ENCODE peak calls at places on chromosome 15, in five cellular contexts. H, U, E, Y and X are unnamed samples.

GRCh38 chr15:85620321-85621044 is 174.2 kb downstream of the KLHL25 start:
- DNase-seq in Y (no peak), H (no peak), U (no peak), E (no peak), X (no peak)

GRCh38 chr15:63752075-63752684 is 81.6 kb downstream of the HERC1 start:
- DNase-seq in U (peak; percentile 71), E (peak; percentile 83), Y (peak; percentile 60), H (no peak), X (peak; percentile 73)

GRCh38 chr15:71278989-71279756 is 163.9 kb downstream of the THSD4 start:
- DNase-seq in U (no peak), E (no peak), Y (no peak), H (peak; percentile 96), X (no peak)

GRCh38 chr15:69575387-69575786 is 122.8 kb downstream of the RPLP1 start:
- DNase-seq in H (no peak), Y (no peak), U (no peak), E (no peak), X (no peak)

GRCh38 chr15:63712828-63713520 is 115.8 kb downstream of the FBXL22 start:
- DNase-seq in Y (no peak), U (no peak), H (no peak), E (no peak), X (peak; percentile 64)

GRCh38 chr15:85312925-85313324 is 67.5 kb upstream of the AKAP13 start:
- DNase-seq in E (no peak), Y (no peak), U (peak; percentile 49), H (no peak), X (no peak)

GRCh38 chr15:70748281-70748747 is 15.0 kb downstream of the UACA start:
- DNase-seq in Y (no peak), U (no peak), E (no peak), H (no peak), X (no peak)

GRCh38 chr15:65057549-65057940 is 10.2 kb downstream of the RASL12 start:
- DNase-seq in Y (peak; percentile 16), E (no peak), H (no peak), U (no peak), X (no peak)

GRCh38 chr15:40908095-40908494 is 13.8 kb downstream of the VPS18 start:
- DNase-seq in E (no peak), Y (no peak), U (no peak), H (no peak), X (no peak)

GRCh38 chr15:75349851-75350588 is 3.2 kb downstream of the NEIL1 start:
- DNase-seq in Y (no peak), E (peak; percentile 69), H (no peak), U (no peak), X (peak; percentile 83)

GRCh38 chr15:82312611-82313349 is 36.5 kb downstream of the GOLGA6L10 start:
- DNase-seq in E (no peak), Y (no peak), U (no peak), H (no peak), X (no peak)

GRCh38 chr15:70757627-70758026 is 5.7 kb downstream of the UACA start:
- DNase-seq in H (no peak), Y (no peak), E (no peak), U (no peak), X (no peak)

GRCh38 chr15:81075272-81075671 is 58.8 kb upstream of the CFAP161 start:
- DNase-seq in Y (no peak), H (no peak), E (no peak), U (no peak), X (no peak)

GRCh38 chr15:90300988-90301715 is 35.7 kb downstream of the NGRN start:
- DNase-seq in U (peak; percentile 95), Y (peak; percentile 47), E (peak; percentile 88), H (no peak), X (peak; percentile 71)

GRCh38 chr15:65382921-65383320 is 5.1 kb upstream of the IGDCC3 start:
- DNase-seq in E (no peak), U (no peak), Y (no peak), H (no peak), X (no peak)

GRCh38 chr15:92375057-92375456 is 18.6 kb upstream of the ST8SIA2 start:
- DNase-seq in E (no peak), H (no peak), Y (no peak), U (no peak), X (no peak)

GRCh38 chr15:77496710-77497107 is 76.0 kb downstream of the HMG20A start:
- DNase-seq in U (peak; percentile 92), Y (peak; percentile 26), H (peak; percentile 48), E (peak; percentile 86), X (peak; percentile 65)

GRCh38 chr15:89971592-89971997 is 29.5 kb upstream of the ZNF710 start:
- DNase-seq in E (peak; percentile 92), H (no peak), Y (peak; percentile 70), U (peak; percentile 95), X (peak; percentile 78)

GRCh38 chr15:63082366-63082765 is 39.3 kb upstream of the LACTB start:
- DNase-seq in H (no peak), U (no peak), Y (no peak), E (no peak), X (no peak)

GRCh38 chr15:76310470-76311070 is 699 bp downstream of the ETFA start:
- DNase-seq in H (no peak), E (peak; percentile 81), Y (no peak), U (no peak), X (peak; percentile 23)

GRCh38 chr15:67174864-67175573 is 79.4 kb downstream of the AAGAB start:
- DNase-seq in Y (peak; percentile 94), U (no peak), E (no peak), H (peak; percentile 92), X (peak; percentile 27)

GRCh38 chr15:81085898-81086297 is 48.2 kb upstream of the CFAP161 start:
- DNase-seq in U (no peak), Y (no peak), E (no peak), H (no peak), X (no peak)

GRCh38 chr15:88913017-88913849 is at the start of gene MFGE8:
- DNase-seq in Y (no peak), U (peak; percentile 97), H (no peak), E (peak; percentile 47), X (peak; percentile 74)

GRCh38 chr15:89098281-89098680 is 10.0 kb downstream of the ABHD2 start:
- DNase-seq in U (no peak), H (no peak), Y (no peak), E (no peak), X (no peak)

GRCh38 chr15:48877630-48878595 is at the start of gene EID1:
- DNase-seq in H (peak; percentile 79), Y (peak; percentile 85), E (peak; percentile 98), U (peak; percentile 96), X (peak; percentile 97)
- H2AFZ ChIP-seq in H (peak within 1 kb of the TSS; percentile 97), Y (peak within 1 kb of the TSS; percentile 78), E (peak within 1 kb of the TSS; percentile 76), U (peak within 1 kb of the TSS; percentile 40), X (peak within 1 kb of the TSS; percentile 87)

GRCh38 chr15:48424076-48424475 is 92.8 kb downstream of the DUT start:
- DNase-seq in H (no peak), U (no peak), E (no peak), Y (no peak), X (no peak)

GRCh38 chr15:48422401-48422800 is 91.2 kb downstream of the DUT start:
- DNase-seq in Y (no peak), E (no peak), U (no peak), H (no peak), X (no peak)

GRCh38 chr15:48425051-48425450 is 93.8 kb downstream of the DUT start:
- DNase-seq in H (no peak), U (no peak), Y (no peak), E (no peak), X (no peak)

GRCh38 chr15:48421362-48421761 is 90.1 kb downstream of the DUT start:
- DNase-seq in Y (no peak), H (no peak), U (peak; percentile 23), E (no peak), X (no peak)

DNA sequence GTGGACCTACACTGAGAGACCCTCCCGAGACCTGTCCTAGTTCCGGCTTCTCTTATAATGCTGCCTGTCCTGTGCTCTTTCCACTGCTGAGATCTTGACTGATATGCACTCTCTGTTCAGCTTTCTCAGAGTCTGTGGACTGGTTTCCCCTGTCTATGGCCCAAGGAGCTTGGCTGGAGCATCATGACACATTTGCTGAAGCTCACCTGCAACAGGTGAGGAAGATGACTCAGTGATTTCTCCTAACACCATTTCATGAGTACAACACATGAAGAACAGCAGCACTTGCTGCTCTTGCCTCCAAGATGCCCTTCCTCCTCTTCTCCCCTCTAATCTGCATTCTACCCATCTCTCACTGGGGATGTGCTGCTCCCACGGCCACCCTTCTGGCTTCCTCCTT is 92.1 kb downstream of the DUT start:
- DNase-seq in U (no peak), E (no peak), Y (no peak), H (no peak), X (no peak)
- H3K9me2 ChIP-seq in U (peaks cover 3% of the 10 kb centered on the region), E (no peaks in the 10 kb centered on the region), Y (no peaks in the 10 kb centered on the region), H (no peaks in the 10 kb centered on the region), X (no peaks in the 10 kb centered on the region)

DNA sequence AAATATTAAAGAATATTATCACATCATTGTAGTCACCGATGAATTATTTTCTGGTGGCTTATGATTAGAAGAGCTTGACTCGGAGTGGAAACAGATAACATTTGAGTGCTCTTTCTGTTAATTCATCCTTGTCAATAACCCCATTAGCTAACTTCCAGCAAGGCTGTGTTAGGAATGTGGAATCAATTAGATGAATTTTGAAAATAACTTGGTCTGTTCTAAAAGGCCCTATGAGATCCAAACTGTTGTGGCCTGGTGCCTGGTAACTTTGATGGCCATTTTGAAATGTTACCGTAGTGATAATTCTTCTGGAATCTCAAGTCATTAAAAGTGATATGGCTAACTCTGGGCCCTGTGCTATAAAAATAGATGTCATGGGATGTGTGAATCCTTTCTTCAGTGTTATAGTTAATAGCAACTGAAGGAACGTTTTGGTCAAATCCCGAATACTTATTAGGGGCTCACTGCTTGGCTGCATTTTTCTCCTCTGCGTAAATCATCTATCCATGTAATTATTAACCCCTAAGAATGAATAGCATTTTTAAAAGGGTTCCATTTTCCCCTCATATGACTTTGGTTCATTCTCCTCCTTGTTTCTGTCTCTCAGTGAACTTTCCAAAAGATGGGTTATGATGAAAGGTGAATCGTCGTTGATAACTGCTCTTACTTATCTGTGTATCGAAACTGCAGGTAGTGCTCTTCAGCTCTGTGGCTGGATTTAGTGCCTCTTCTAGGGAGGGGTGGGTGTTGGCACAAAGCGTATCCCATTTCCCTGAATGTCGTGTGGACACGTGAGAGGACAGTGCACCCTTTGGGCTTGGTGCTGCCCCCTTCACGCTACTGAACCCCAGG is 82.7 kb downstream of the IGF1R start:
- DNase-seq in Y (no peak), U (no peak), H (no peak), E (no peak), X (no peak)
- H4K20me1 ChIP-seq in Y (no peaks in the 10 kb centered on the region), U (peaks cover 75% of the 10 kb centered on the region), H (no peaks in the 10 kb centered on the region), E (no peaks in the 10 kb centered on the region), X (peaks cover 14% of the 10 kb centered on the region)

GRCh38 chr15:99984491-99985243 is 251.4 kb upstream of the LYSMD4 start:
- DNase-seq in U (no peak), Y (no peak), E (no peak), H (no peak), X (no peak)

GRCh38 chr15:99981839-99982658 is 248.8 kb upstream of the LYSMD4 start:
- DNase-seq in H (no peak), Y (no peak), U (peak; percentile 36), E (no peak), X (no peak)

GRCh38 chr15:99982662-99983061 is 249.4 kb upstream of the LYSMD4 start:
- DNase-seq in H (no peak), U (no peak), Y (no peak), E (no peak), X (no peak)

GRCh38 chr15:99983171-99983891 is 250.1 kb upstream of the LYSMD4 start:
- DNase-seq in Y (no peak), H (no peak), U (peak; percentile 84), E (no peak), X (no peak)

DNA sequence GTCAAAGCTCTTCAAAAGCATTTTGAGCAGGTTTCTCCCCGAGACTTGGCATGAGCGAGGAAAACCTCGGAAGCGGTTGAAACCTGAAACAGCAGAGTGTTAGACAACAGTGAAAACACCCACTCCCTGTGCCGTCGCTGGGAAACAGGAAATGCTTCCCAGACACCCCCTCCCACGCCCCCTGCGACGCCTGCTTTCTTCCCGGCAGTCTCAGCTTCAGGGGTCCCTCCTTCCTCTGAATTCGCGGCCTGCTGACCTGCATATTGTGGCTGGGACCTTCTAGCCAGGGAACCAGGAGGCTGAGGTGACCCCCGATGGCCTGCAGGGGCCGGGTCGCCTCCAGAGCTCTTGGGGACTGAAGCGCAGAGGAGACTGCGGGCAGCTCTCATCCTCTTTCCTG is 250.7 kb upstream of the LYSMD4 start:
- DNase-seq in E (no peak), U (peak; percentile 52), H (no peak), Y (no peak), X (no peak)
- H2AFZ ChIP-seq in E (no peak overlapping the region), U (peak overlapping the region; percentile 74), H (no peak overlapping the region), Y (no peak overlapping the region), X (no peak overlapping the region)